ENCODE peak calls at places on chromosomes 12 and 14, in five cellular contexts. One of them, this sample, is unnamed.

GRCh38 chr12:101715045-101715444 is 17.6 kb downstream of the CHPT1 start:
- DNase-seq in H7: no peak
- DNase-seq in heart right ventricle: no peak
- DNase-seq in kidney epithelial cell: no peak
- DNase-seq in skeletal muscle cell: no peak
- DNase-seq in this sample: no peak

GRCh38 chr14:100522616-100523021 is 64.6 kb downstream of the BEGAIN start:
- DNase-seq in H7: peak; percentile 73
- DNase-seq in heart right ventricle: no peak
- DNase-seq in kidney epithelial cell: no peak
- DNase-seq in skeletal muscle cell: no peak
- DNase-seq in this sample: no peak

GRCh38 chr12:38921025-38921677 is 15.8 kb upstream of the CPNE8 start:
- DNase-seq in H7: peak; percentile 15
- DNase-seq in heart right ventricle: no peak
- DNase-seq in kidney epithelial cell: peak; percentile 58
- DNase-seq in skeletal muscle cell: no peak
- DNase-seq in this sample: no peak

GRCh38 chr12:47808574-47809380 is 10.9 kb downstream of the HDAC7 start:
- DNase-seq in H7: peak; percentile 67
- DNase-seq in heart right ventricle: peak; percentile 24
- DNase-seq in kidney epithelial cell: no peak
- DNase-seq in skeletal muscle cell: no peak
- DNase-seq in this sample: no peak

GRCh38 chr12:50057896-50058670 is 687 bp downstream of the ASIC1 start:
- DNase-seq in H7: no peak
- DNase-seq in heart right ventricle: no peak
- DNase-seq in kidney epithelial cell: no peak
- DNase-seq in skeletal muscle cell: no peak
- DNase-seq in this sample: no peak

GRCh38 chr14:36019126-36019525 is 157.4 kb downstream of the PTCSC3 start:
- DNase-seq in H7: no peak
- DNase-seq in heart right ventricle: no peak
- DNase-seq in kidney epithelial cell: no peak
- DNase-seq in skeletal muscle cell: no peak
- DNase-seq in this sample: no peak

GRCh38 chr14:86091811-86092210 is 561.9 kb downstream of the FLRT2 start:
- DNase-seq in H7: no peak
- DNase-seq in heart right ventricle: no peak
- DNase-seq in kidney epithelial cell: no peak
- DNase-seq in skeletal muscle cell: no peak
- DNase-seq in this sample: no peak

GRCh38 chr14:99267871-99268775 is 3.9 kb downstream of the BCL11B start:
- DNase-seq in H7: no peak
- DNase-seq in heart right ventricle: no peak
- DNase-seq in kidney epithelial cell: no peak
- DNase-seq in skeletal muscle cell: no peak
- DNase-seq in this sample: no peak

GRCh38 chr12:24928131-24928530 is 20.8 kb downstream of the BCAT1 start:
- DNase-seq in H7: no peak
- DNase-seq in heart right ventricle: no peak
- DNase-seq in kidney epithelial cell: no peak
- DNase-seq in skeletal muscle cell: no peak
- DNase-seq in this sample: no peak

GRCh38 chr12:109737631-109738030 is 24.0 kb downstream of the FAM222A start:
- DNase-seq in H7: no peak
- DNase-seq in heart right ventricle: no peak
- DNase-seq in kidney epithelial cell: peak; percentile 32
- DNase-seq in skeletal muscle cell: no peak
- DNase-seq in this sample: no peak

GRCh38 chr14:52304248-52304904 is 9.7 kb upstream of the PTGER2 start:
- DNase-seq in H7: no peak
- DNase-seq in heart right ventricle: no peak
- DNase-seq in kidney epithelial cell: no peak
- DNase-seq in skeletal muscle cell: peak; percentile 39
- DNase-seq in this sample: no peak

GRCh38 chr12:642633-643477 is 20.4 kb downstream of the NINJ2 start:
- DNase-seq in H7: peak; percentile 95
- DNase-seq in heart right ventricle: peak; percentile 82
- DNase-seq in kidney epithelial cell: no peak
- DNase-seq in skeletal muscle cell: no peak
- DNase-seq in this sample: no peak

GRCh38 chr14:89237923-89238529 is 179.0 kb downstream of the FOXN3 start:
- DNase-seq in H7: peak; percentile 59
- DNase-seq in heart right ventricle: no peak
- DNase-seq in kidney epithelial cell: no peak
- DNase-seq in skeletal muscle cell: no peak
- DNase-seq in this sample: no peak

GRCh38 chr14:93880025-93880820 is 46.9 kb upstream of the FAM181A start:
- DNase-seq in H7: peak; percentile 70
- DNase-seq in heart right ventricle: no peak
- DNase-seq in kidney epithelial cell: no peak
- DNase-seq in skeletal muscle cell: no peak
- DNase-seq in this sample: no peak

GRCh38 chr12:114163766-114164165 is 197.6 kb upstream of the RBM19 start:
- DNase-seq in H7: no peak
- DNase-seq in heart right ventricle: no peak
- DNase-seq in kidney epithelial cell: no peak
- DNase-seq in skeletal muscle cell: peak; percentile 92
- DNase-seq in this sample: peak; percentile 66

GRCh38 chr14:29804481-29804880 is 123.2 kb downstream of the PRKD1 start:
- DNase-seq in H7: no peak
- DNase-seq in heart right ventricle: no peak
- DNase-seq in kidney epithelial cell: no peak
- DNase-seq in skeletal muscle cell: no peak
- DNase-seq in this sample: no peak

GRCh38 chr14:22131749-22132476 is 457.1 kb downstream of the DAD1 start:
- DNase-seq in H7: no peak
- DNase-seq in heart right ventricle: no peak
- DNase-seq in kidney epithelial cell: no peak
- DNase-seq in skeletal muscle cell: no peak
- DNase-seq in this sample: no peak

GRCh38 chr14:100582496-100583165 is 4.6 kb downstream of the BEGAIN start:
- DNase-seq in H7: peak; percentile 25
- DNase-seq in heart right ventricle: no peak
- DNase-seq in kidney epithelial cell: no peak
- DNase-seq in skeletal muscle cell: no peak
- DNase-seq in this sample: no peak

GRCh38 chr12:20646239-20646827 is 48.8 kb upstream of the SLCO1C1 start:
- DNase-seq in H7: no peak
- DNase-seq in heart right ventricle: no peak
- DNase-seq in kidney epithelial cell: no peak
- DNase-seq in skeletal muscle cell: no peak
- DNase-seq in this sample: no peak

DNA sequence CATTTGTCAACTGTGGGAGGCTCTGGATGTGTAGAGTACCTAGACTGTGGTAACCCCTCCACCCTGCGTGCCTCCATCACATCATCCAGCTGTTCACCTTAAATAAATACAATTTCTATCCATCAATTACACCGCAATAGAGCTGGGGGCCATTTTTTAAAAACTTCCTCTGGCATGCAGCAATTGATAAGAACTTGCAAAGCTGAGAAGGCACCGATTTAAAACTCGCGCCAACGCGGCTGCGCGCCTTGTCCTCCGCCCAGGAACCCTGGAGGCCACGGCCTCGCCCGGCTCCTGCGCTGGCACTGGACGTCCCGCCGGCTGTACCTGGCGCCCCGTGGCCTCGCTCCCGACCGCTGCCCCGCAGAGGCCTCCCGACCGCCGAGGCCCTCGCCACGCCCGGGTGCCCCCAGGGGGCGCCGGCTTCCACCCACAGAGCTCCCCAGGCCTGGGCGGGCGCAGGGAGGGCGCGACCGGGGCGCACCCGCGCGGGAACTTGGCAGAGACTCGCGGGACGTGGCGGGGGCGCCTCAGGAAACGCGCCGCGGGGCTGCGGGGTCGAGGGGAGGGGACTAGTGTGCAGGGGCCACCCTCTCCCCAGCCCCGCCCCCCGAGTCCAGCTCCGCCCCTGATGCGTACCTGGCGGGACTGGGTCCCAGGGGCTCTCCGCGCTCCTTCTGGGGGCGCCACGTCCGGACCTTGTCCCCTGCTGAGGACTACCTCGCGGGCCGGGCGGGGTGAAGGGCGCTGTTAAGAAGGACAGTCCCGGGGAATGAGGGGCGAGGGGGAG is 65.6 kb downstream of the TNFAIP2 start:
- DNase-seq in H7: peak; percentile 92
- DNase-seq in heart right ventricle: peak; percentile 62
- DNase-seq in kidney epithelial cell: no peak
- DNase-seq in skeletal muscle cell: no peak
- DNase-seq in this sample: no peak
- H3K4me3 ChIP-seq in H7: peak overlapping the region; percentile 60
- H3K4me3 ChIP-seq in heart right ventricle: peak overlapping the region; percentile 29
- H3K4me3 ChIP-seq in kidney epithelial cell: peak overlapping the region; percentile 27
- H3K4me3 ChIP-seq in skeletal muscle cell: peak overlapping the region; percentile 9
- H3K4me3 ChIP-seq in this sample: peak overlapping the region; percentile 36

DNA sequence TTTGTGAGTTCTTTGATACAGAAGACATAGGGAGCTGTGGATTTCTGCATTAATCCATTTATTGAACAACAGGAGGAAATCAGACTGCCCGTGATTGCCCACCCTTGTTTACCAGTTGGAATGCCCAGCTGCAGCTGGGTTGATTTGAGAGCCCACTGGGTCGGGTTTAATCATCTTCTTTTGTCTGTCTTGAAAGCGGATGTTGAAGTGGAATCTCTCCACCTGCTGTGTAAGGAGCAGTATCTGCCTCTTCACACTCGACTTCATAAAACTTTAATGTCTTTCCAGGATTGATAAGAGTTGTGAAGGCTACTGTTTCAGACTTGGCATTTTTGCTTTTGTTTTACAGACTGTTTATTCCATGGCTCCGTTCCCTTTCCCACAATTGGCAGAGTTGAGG is 39.9 kb downstream of the TBC1D30 start:
- DNase-seq in H7: no peak
- DNase-seq in heart right ventricle: no peak
- DNase-seq in kidney epithelial cell: no peak
- DNase-seq in skeletal muscle cell: no peak
- DNase-seq in this sample: no peak
- H3K4me3 ChIP-seq in H7: no peak overlapping the region
- H3K4me3 ChIP-seq in heart right ventricle: no peak overlapping the region
- H3K4me3 ChIP-seq in kidney epithelial cell: no peak overlapping the region
- H3K4me3 ChIP-seq in skeletal muscle cell: no peak overlapping the region
- H3K4me3 ChIP-seq in this sample: no peak overlapping the region

DNA sequence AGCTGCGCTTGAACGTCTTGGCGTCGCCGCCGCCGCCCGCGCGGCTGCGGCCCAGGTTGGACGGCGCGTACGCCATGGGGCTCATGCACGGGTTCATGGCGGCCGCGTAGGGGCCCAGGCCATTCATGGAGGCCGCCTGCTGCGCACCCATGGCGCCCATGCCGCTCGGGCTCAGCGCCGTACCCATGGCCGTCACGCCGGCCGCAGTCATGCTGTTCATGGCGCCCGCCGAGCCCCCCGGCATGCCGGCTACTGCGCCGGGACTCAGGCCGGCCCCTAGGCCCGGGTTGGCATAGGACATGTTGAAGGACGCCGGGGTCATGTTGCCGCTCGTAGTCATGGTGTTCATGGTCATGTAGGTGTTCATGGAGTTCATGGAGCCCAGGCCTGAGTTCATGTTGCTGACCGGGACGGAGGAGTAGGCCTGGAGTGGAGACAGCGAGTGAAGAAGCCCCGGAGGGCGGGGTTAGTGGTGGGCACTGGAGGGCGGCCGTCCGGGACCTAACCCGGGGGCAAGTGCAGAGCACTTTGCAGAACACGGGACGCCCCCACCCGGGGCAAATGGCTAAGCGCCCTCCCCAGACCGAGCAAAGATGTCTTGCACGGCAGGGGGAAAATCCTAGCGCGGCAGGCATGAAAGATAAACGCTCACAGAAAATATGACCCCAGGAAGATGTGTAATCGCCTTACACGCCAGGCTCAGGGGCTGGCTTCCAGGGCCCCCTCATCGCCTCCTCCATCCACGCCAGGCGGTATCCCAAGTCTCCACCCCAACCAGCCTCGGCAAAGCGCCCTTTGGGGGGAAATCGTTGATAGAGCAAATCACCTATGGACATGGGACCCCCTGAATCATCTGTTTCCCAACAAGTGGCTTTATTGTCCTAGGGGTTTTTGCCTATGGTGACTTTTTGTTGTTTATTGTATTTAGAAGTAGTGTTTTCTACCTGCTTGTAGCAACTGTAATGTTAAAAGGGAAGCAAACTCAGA is 2.5 kb downstream of the FOXA1 start:
- DNase-seq in H7: peak; percentile 74
- DNase-seq in heart right ventricle: peak; percentile 6
- DNase-seq in kidney epithelial cell: no peak
- DNase-seq in skeletal muscle cell: no peak
- DNase-seq in this sample: no peak
- H3K4me3 ChIP-seq in H7: peak overlapping the region; percentile 4
- H3K4me3 ChIP-seq in heart right ventricle: no peak overlapping the region
- H3K4me3 ChIP-seq in kidney epithelial cell: no peak overlapping the region
- H3K4me3 ChIP-seq in skeletal muscle cell: no peak overlapping the region
- H3K4me3 ChIP-seq in this sample: no peak overlapping the region

DNA sequence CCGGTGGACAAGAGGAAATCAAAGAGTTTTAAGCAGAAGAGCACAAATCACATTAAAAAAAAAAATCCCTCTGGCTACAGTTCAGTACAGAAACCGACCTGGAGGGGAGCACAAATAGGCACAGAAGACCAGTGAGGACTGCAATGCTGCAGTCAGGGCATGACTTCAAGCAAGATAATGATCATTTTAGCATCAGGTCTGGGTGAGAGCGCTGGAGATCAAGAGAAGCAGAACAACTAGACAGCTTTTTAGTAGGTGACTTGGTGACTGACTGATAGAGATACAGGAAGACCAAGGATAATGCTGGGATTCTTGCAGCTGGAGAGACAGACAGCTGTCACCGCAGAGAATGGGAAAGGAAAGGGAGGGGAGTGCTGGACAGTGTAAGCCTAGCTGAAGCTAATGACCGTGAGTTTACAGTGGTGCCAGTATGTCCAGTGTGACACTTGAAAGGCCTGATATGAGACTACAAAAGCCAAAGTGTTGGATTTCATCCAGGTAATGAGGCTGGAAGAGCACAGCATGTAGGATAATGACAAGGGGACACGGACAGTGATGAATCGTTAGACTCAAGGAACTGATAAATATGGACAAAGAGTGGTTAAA is 5.6 kb downstream of the NFYB start:
- DNase-seq in H7: no peak
- DNase-seq in heart right ventricle: no peak
- DNase-seq in kidney epithelial cell: no peak
- DNase-seq in skeletal muscle cell: no peak
- DNase-seq in this sample: no peak
- H3K4me3 ChIP-seq in H7: no peak overlapping the region
- H3K4me3 ChIP-seq in heart right ventricle: no peak overlapping the region
- H3K4me3 ChIP-seq in kidney epithelial cell: no peak overlapping the region
- H3K4me3 ChIP-seq in skeletal muscle cell: no peak overlapping the region
- H3K4me3 ChIP-seq in this sample: no peak overlapping the region

GRCh38 chr12:71441836-71442566 is 2.4 kb downstream of the LGR5 start:
- DNase-seq in H7: no peak
- DNase-seq in heart right ventricle: no peak
- DNase-seq in kidney epithelial cell: no peak
- DNase-seq in skeletal muscle cell: no peak
- DNase-seq in this sample: no peak
- H3K4me3 ChIP-seq in H7: peak overlapping the region; percentile 0
- H3K4me3 ChIP-seq in heart right ventricle: no peak overlapping the region
- H3K4me3 ChIP-seq in kidney epithelial cell: no peak overlapping the region
- H3K4me3 ChIP-seq in skeletal muscle cell: no peak overlapping the region
- H3K4me3 ChIP-seq in this sample: no peak overlapping the region

DNA sequence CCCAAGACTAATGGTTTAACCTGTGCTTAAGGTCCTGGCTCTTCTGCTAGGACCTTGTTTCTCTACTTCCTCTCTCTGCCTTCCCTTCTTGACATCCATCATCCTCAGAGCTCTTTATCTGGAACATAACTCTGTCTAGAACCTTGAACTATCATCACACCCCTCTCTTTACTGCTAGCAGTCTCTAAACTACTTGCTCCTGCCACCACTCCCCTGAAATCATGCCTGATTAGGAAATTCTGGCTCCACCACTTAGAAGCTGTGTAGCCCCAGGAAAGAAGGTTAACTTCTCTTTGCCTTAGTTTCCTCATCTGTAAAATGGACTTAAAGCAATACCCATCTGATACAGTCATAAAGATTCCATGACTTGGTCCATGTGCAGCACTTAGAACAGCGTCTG is 9.1 kb downstream of the SLC38A1 start:
- DNase-seq in H7: no peak
- DNase-seq in heart right ventricle: no peak
- DNase-seq in kidney epithelial cell: no peak
- DNase-seq in skeletal muscle cell: no peak
- DNase-seq in this sample: no peak
- H3K4me3 ChIP-seq in H7: no peak overlapping the region
- H3K4me3 ChIP-seq in heart right ventricle: no peak overlapping the region
- H3K4me3 ChIP-seq in kidney epithelial cell: no peak overlapping the region
- H3K4me3 ChIP-seq in skeletal muscle cell: no peak overlapping the region
- H3K4me3 ChIP-seq in this sample: no peak overlapping the region